ENCODE peak calls at places on chromosomes 12 and 14, in nine cellular contexts. X, Q, H, W, U, V, O, J and K are unnamed samples.

GRCh38 chr12:127108360-127109215 is 1158.4 kb upstream of the TMEM132C start:
- DNase-seq in X (peak), Q (peak), H (peak), W (peak), U (peak), V (no peak), O (no peak), J (no peak), K (peak)

GRCh38 chr14:92906420-92906819 is 16.5 kb upstream of the CHGA start:
- DNase-seq in X (no peak), Q (no peak), H (peak), W (no peak), U (no peak), V (no peak), O (no peak), J (no peak), K (no peak)

GRCh38 chr14:104794099-104794498 is 1.4 kb downstream of the AKT1 start:
- DNase-seq in X (peak), Q (no peak), H (peak), W (peak), U (peak), V (no peak), O (peak), J (peak), K (peak)

GRCh38 chr12:107092669-107093546 is 441 bp downstream of the CRY1 start:
- DNase-seq in X (peak), Q (no peak), H (peak), W (peak), U (peak), V (no peak), O (peak), J (no peak), K (peak)

GRCh38 chr12:106135781-106136180 is 3.0 kb downstream of the NUAK1 start:
- DNase-seq in X (no peak), Q (no peak), H (no peak), W (no peak), U (no peak), V (no peak), O (peak), J (no peak), K (no peak)

GRCh38 chr12:123474493-123475255 is 16.7 kb downstream of the SNRNP35 start:
- DNase-seq in X (no peak), Q (no peak), H (no peak), W (no peak), U (no peak), V (no peak), O (no peak), J (no peak), K (no peak)

GRCh38 chr12:104457746-104458644 is 1.2 kb downstream of the CHST11 start:
- DNase-seq in X (peak), Q (no peak), H (peak), W (peak), U (no peak), V (no peak), O (peak), J (no peak), K (peak)

GRCh38 chr12:101076940-101077351 is 133.1 kb downstream of the SLC5A8 start:
- DNase-seq in X (no peak), Q (no peak), H (no peak), W (no peak), U (no peak), V (no peak), O (no peak), J (no peak), K (no peak)

GRCh38 chr12:5612556-5613421 is 180.9 kb downstream of the NTF3 start:
- DNase-seq in X (no peak), Q (no peak), H (no peak), W (peak), U (no peak), V (no peak), O (no peak), J (no peak), K (no peak)

GRCh38 chr12:113445544-113446176 is 23.5 kb downstream of the SDSL start:
- DNase-seq in X (no peak), Q (no peak), H (no peak), W (no peak), U (no peak), V (no peak), O (no peak), J (no peak), K (peak)

GRCh38 chr12:123120452-123121166 is 30.3 kb downstream of the PITPNM2 start:
- DNase-seq in X (no peak), Q (no peak), H (no peak), W (no peak), U (no peak), V (no peak), O (no peak), J (no peak), K (no peak)

GRCh38 chr12:19239616-19240234 is 110.2 kb downstream of the PLEKHA5 start:
- DNase-seq in X (no peak), Q (no peak), H (no peak), W (no peak), U (no peak), V (no peak), O (no peak), J (no peak), K (no peak)

GRCh38 chr12:56806303-56806702 is 43.2 kb downstream of the HSD17B6 start:
- DNase-seq in X (no peak), Q (no peak), H (no peak), W (no peak), U (no peak), V (no peak), O (no peak), J (no peak), K (no peak)

GRCh38 chr12:130992979-130993538 is 39.4 kb downstream of the ADGRD1 start:
- DNase-seq in X (no peak), Q (no peak), H (no peak), W (no peak), U (no peak), V (no peak), O (no peak), J (no peak), K (no peak)

GRCh38 chr14:61493239-61493638 is 171.9 kb downstream of the PRKCH start:
- DNase-seq in X (no peak), Q (no peak), H (no peak), W (no peak), U (no peak), V (no peak), O (peak), J (no peak), K (no peak)

GRCh38 chr12:96985515-96986362 is 78.7 kb downstream of the NEDD1 start:
- DNase-seq in X (peak), Q (peak), H (no peak), W (peak), U (no peak), V (no peak), O (peak), J (no peak), K (peak)

GRCh38 chr12:26126340-26127284 is 1.8 kb upstream of the BHLHE41 start:
- DNase-seq in X (peak), Q (no peak), H (peak), W (peak), U (peak), V (no peak), O (peak), J (no peak), K (peak)

GRCh38 chr14:65928995-65929394 is 516.5 kb downstream of the FUT8 start:
- DNase-seq in X (no peak), Q (no peak), H (no peak), W (no peak), U (no peak), V (no peak), O (no peak), J (no peak), K (no peak)

GRCh38 chr12:130420071-130420470 is 82.4 kb downstream of the PIWIL1 start:
- DNase-seq in X (no peak), Q (no peak), H (no peak), W (no peak), U (no peak), V (no peak), O (no peak), J (no peak), K (no peak)

GRCh38 chr14:104749958-104750529 is 2.9 kb upstream of the SIVA1 start:
- DNase-seq in X (no peak), Q (no peak), H (no peak), W (no peak), U (no peak), V (no peak), O (no peak), J (no peak), K (no peak)

GRCh38 chr12:67698711-67699603 is 50.4 kb downstream of the DYRK2 start:
- DNase-seq in X (no peak), Q (no peak), H (no peak), W (no peak), U (no peak), V (peak), O (no peak), J (no peak), K (peak)

GRCh38 chr14:26415618-26416123 is 182.2 kb downstream of the NOVA1 start:
- DNase-seq in X (no peak), Q (no peak), H (no peak), W (no peak), U (no peak), V (no peak), O (no peak), J (no peak), K (no peak)

GRCh38 chr14:92500491-92500941 is 13.1 kb upstream of the RIN3 start:
- DNase-seq in X (no peak), Q (no peak), H (no peak), W (no peak), U (peak), V (no peak), O (no peak), J (no peak), K (no peak)

GRCh38 chr14:63178912-63179311 is 25.3 kb upstream of the RHOJ start:
- DNase-seq in X (no peak), Q (no peak), H (no peak), W (no peak), U (no peak), V (no peak), O (peak), J (no peak), K (no peak)

GRCh38 chr14:22088614-22089359 is 415.2 kb upstream of the OR4E1 start:
- DNase-seq in X (no peak), Q (no peak), H (no peak), W (no peak), U (no peak), V (no peak), O (peak), J (no peak), K (no peak)

GRCh38 chr12:15863258-15863835 is 18.8 kb upstream of the STRAP start:
- DNase-seq in X (no peak), Q (no peak), H (no peak), W (no peak), U (peak), V (no peak), O (no peak), J (no peak), K (no peak)

GRCh38 chr14:68216072-68216471 is 396.5 kb downstream of the RAD51B start:
- DNase-seq in X (no peak), Q (no peak), H (no peak), W (no peak), U (no peak), V (no peak), O (no peak), J (no peak), K (no peak)

GRCh38 chr12:98955284-98955683 is 310.2 kb downstream of the APAF1 start:
- DNase-seq in X (peak), Q (peak), H (peak), W (peak), U (peak), V (no peak), O (peak), J (peak), K (peak)

GRCh38 chr12:52307836-52308806 is 13.1 kb downstream of the KRT83 start:
- DNase-seq in X (no peak), Q (peak), H (peak), W (peak), U (no peak), V (no peak), O (peak), J (peak), K (peak)

GRCh38 chr12:95882080-95882479 is 23.3 kb downstream of the SNRPF start:
- DNase-seq in X (no peak), Q (no peak), H (no peak), W (no peak), U (no peak), V (no peak), O (no peak), J (no peak), K (no peak)

GRCh38 chr12:113874999-113875561 is 91.0 kb downstream of the RBM19 start:
- DNase-seq in X (no peak), Q (no peak), H (no peak), W (no peak), U (no peak), V (no peak), O (no peak), J (no peak), K (no peak)

GRCh38 chr14:29462271-29462670 is 465.4 kb downstream of the PRKD1 start:
- DNase-seq in X (no peak), Q (no peak), H (no peak), W (no peak), U (no peak), V (no peak), O (no peak), J (no peak), K (no peak)

GRCh38 chr12:111084172-111084571 is 163.8 kb upstream of the MYL2 start:
- DNase-seq in X (no peak), Q (no peak), H (no peak), W (no peak), U (no peak), V (no peak), O (no peak), J (no peak), K (no peak)

GRCh38 chr12:76198839-76199238 is 114.4 kb upstream of the NAP1L1 start:
- DNase-seq in X (no peak), Q (no peak), H (no peak), W (no peak), U (no peak), V (no peak), O (no peak), J (no peak), K (no peak)

GRCh38 chr12:76201316-76201715 is 116.8 kb upstream of the NAP1L1 start:
- DNase-seq in X (no peak), Q (no peak), H (no peak), W (no peak), U (no peak), V (no peak), O (no peak), J (no peak), K (peak)

GRCh38 chr12:76201758-76202157 is 117.3 kb upstream of the NAP1L1 start:
- DNase-seq in X (no peak), Q (no peak), H (no peak), W (no peak), U (no peak), V (no peak), O (no peak), J (no peak), K (no peak)

GRCh38 chr12:76197283-76197682 is 112.8 kb upstream of the NAP1L1 start:
- DNase-seq in X (no peak), Q (no peak), H (no peak), W (no peak), U (no peak), V (no peak), O (peak), J (no peak), K (no peak)

DNA sequence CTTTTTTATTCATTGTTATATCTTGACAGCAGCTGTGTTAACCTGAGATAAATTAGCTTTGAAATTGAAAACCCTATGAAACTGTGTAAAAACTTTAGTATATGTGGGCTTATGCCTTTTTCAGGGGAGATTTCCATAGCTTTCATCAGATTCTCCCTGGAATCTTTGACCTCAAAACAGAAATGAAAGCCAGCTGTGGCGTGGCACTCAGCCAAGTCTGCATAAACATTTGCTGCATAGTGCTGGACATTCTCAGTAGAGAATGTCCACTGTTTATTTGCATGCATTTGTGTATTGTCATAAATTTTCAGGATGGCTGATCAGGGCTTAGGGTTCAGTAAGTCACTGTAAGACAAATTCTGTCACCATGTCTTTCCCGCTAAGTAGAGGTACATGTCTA is 115.3 kb upstream of the NAP1L1 start:
- DNase-seq in X (no peak), Q (no peak), H (no peak), W (peak), U (no peak), V (no peak), O (no peak), J (no peak), K (no peak)
- TF ChIP-seq MAX in X (no peak), Q (no peak), H (no peak), W (no peak), U (no peak), V (no peak), O (no peak), J (no peak), K (no peak)

GRCh38 chr14:76933515-76933914 is 95.0 kb downstream of the IRF2BPL start:
- DNase-seq in X (no peak), Q (no peak), H (no peak), W (no peak), U (no peak), V (no peak), O (no peak), J (no peak), K (no peak)

GRCh38 chr14:76931629-76932402 is 96.7 kb downstream of the IRF2BPL start:
- DNase-seq in X (no peak), Q (no peak), H (no peak), W (no peak), U (no peak), V (no peak), O (no peak), J (no peak), K (no peak)

GRCh38 chr14:76929927-76930326 is 98.6 kb downstream of the IRF2BPL start:
- DNase-seq in X (no peak), Q (no peak), H (no peak), W (peak), U (no peak), V (no peak), O (no peak), J (no peak), K (peak)

GRCh38 chr14:76928301-76928700 is 100.2 kb downstream of the IRF2BPL start:
- DNase-seq in X (no peak), Q (no peak), H (no peak), W (no peak), U (no peak), V (no peak), O (no peak), J (no peak), K (no peak)

GRCh38 chr14:76930549-76930948 is 98.0 kb downstream of the IRF2BPL start:
- DNase-seq in X (no peak), Q (no peak), H (no peak), W (no peak), U (no peak), V (no peak), O (no peak), J (no peak), K (no peak)
- TF ChIP-seq CTCF in X (no peak), Q (no peak), H (no peak), W (no peak), U (no peak), V (no peak), O (no peak), J (no peak), K (no peak)

GRCh38 chr14:23093104-23093503 is 1.8 kb downstream of the ACIN1 start:
- DNase-seq in X (no peak), Q (no peak), H (no peak), W (no peak), U (no peak), V (no peak), O (no peak), J (no peak), K (no peak)
- H3K4me3 ChIP-seq in X (no peak), Q (no peak), H (peak), W (peak), U (peak), V (peak), O (no peak), J (peak), K (peak)

DNA sequence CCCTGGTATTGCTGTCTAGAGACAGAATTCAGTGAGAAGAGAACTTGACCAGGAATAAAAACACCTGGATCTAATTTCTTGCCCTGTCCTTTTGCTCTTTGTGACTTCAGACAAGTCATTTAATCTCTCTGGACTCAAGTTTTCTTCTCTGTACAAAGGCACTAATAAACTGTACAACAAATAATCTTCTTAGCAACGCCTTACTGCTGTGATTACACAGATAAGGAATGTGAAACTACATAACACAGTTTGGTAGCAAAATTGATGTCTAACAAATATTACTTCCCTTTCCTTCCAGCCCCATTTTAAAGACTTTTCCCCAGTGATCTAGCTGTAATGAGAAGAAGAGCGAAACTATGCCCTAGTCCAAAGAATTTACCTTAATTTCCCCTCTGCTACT is 69.3 kb downstream of the BCAT1 start:
- DNase-seq in X (no peak), Q (no peak), H (no peak), W (no peak), U (no peak), V (no peak), O (no peak), J (no peak), K (no peak)
- TF ChIP-seq MAX in X (no peak), Q (no peak), H (no peak), W (no peak), U (no peak), V (no peak), O (no peak), J (no peak), K (no peak)

DNA sequence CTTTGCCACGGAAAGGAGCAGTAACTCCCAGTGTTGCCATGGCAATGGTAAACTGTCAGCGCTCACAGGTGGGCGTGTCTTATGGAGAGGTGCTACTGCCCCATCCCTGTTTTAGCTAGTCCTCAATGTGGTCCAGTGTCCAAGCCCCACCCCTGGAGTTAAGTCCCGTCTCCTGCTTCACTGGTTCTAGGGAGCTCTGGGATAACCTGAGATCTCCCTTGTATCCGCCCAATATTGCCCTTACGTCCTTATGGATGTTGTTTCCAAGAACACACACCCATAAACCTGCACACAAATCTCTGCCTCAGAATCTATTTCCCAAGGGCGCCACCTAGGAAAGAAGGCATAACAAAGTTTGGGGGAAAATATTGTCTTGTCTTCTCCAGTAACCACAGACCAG is 64.2 kb downstream of the SPRING1 start:
- DNase-seq in X (no peak), Q (peak), H (no peak), W (peak), U (no peak), V (no peak), O (no peak), J (no peak), K (peak)
- TF ChIP-seq CTCF in X (peak), Q (peak), H (no peak), W (peak), U (peak), V (no peak), O (no peak), J (no peak), K (peak)

GRCh38 chr12:12033589-12034223 is 37.0 kb upstream of the BCL2L14 start:
- DNase-seq in X (no peak), Q (no peak), H (no peak), W (no peak), U (no peak), V (no peak), O (no peak), J (no peak), K (no peak)
- H3K4me3 ChIP-seq in X (no peak), Q (no peak), H (peak), W (no peak), U (no peak), V (peak), O (no peak), J (no peak), K (no peak)

DNA sequence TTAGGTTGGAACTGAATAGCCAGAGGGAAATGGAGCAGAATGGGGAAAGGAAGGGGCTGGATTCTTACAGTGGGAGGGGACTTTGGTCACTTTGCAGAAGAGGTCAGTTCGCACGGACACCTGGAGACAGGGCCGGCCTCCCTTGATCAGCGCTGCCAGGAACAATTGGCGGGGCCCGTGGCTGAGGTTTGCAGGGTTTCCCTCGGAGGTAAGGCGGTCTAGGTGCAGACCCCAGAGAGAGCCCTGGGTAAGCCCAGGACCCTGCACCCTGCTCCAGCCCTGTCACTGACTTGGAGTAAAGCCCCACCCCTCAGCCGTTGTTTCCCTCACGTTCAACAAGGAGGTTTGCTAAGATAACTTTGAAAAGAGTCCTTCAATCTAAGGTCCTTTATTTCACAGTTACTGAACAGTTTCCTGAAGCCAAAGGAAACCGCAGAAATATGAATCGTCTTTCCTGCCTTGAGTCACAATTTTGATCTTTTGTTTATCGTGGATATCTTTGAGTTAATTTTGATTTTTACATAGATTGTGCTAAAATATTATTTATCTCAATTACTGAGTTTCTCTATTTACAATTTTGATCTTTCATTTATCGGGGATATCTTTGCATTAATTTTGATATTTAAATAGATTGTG is 231.4 kb upstream of the RTL1 start:
- DNase-seq in X (no peak), Q (no peak), H (no peak), W (no peak), U (no peak), V (no peak), O (peak), J (no peak), K (peak)
- TF ChIP-seq MAX in X (no peak), Q (no peak), H (no peak), W (no peak), U (no peak), V (no peak), O (no peak), J (no peak), K (no peak)